ENCODE peak calls at places on chromosomes 5 and 9, in five cellular contexts. I is HepG2, U is K562, Z is GM12878, O is H1. B is an unnamed sample.

GRCh38 chr9:81371824-81372223 is 317.5 kb downstream of the TLE1 start:
- DNase-seq in O (no peak), I (no peak), U (no peak), Z (no peak), B (no peak)

GRCh38 chr9:34992376-34992951 is 2.9 kb downstream of the DNAJB5 start:
- DNase-seq in I (peak; percentile 24), Z (no peak), O (no peak), U (peak; percentile 39), B (no peak)

GRCh38 chr5:31380049-31380448 is 151.8 kb downstream of the DROSHA start:
- DNase-seq in I (no peak), U (no peak), O (no peak), Z (no peak), B (no peak)

GRCh38 chr5:103510851-103511553 is 51.6 kb downstream of the NUDT12 start:
- DNase-seq in I (peak; percentile 60), U (no peak), Z (no peak), O (no peak), B (no peak)

GRCh38 chr9:110900917-110901316 is 137.4 kb downstream of the LPAR1 start:
- DNase-seq in U (no peak), O (no peak), Z (no peak), I (no peak), B (no peak)

GRCh38 chr5:104754311-104754995 is 1191.9 kb upstream of the NUDT12 start:
- DNase-seq in Z (no peak), I (no peak), U (no peak), O (no peak), B (no peak)

GRCh38 chr9:19583890-19584289 is 175.1 kb downstream of the ACER2 start:
- DNase-seq in Z (no peak), I (no peak), O (no peak), U (no peak), B (no peak)

GRCh38 chr9:672833-673232 is 168.7 kb upstream of the DMRT1 start:
- DNase-seq in O (no peak), U (no peak), I (no peak), Z (no peak), B (no peak)

GRCh38 chr9:126432659-126433058 is 106.0 kb downstream of the MVB12B start:
- DNase-seq in O (no peak), I (no peak), Z (no peak), U (no peak), B (no peak)

GRCh38 chr9:96476591-96476990 is 26.6 kb downstream of the HABP4 start:
- DNase-seq in U (no peak), O (no peak), Z (no peak), I (no peak), B (no peak)
- TF ChIP-seq ZNF274 in U (no peak), O (no peak), Z (no peak), I (no peak), B (no peak)

GRCh38 chr5:178899289-178899688 is 3.6 kb downstream of the ZFP2 start:
- DNase-seq in U (no peak), I (no peak), Z (no peak), O (no peak), B (no peak)
- H3K9me3 ChIP-seq in U (no peaks in the 10 kb centered on the region), I (peaks cover 44% of the 10 kb centered on the region), Z (no peaks in the 10 kb centered on the region), O (peaks cover 17% of the 10 kb centered on the region), B (no peaks in the 10 kb centered on the region)

DNA sequence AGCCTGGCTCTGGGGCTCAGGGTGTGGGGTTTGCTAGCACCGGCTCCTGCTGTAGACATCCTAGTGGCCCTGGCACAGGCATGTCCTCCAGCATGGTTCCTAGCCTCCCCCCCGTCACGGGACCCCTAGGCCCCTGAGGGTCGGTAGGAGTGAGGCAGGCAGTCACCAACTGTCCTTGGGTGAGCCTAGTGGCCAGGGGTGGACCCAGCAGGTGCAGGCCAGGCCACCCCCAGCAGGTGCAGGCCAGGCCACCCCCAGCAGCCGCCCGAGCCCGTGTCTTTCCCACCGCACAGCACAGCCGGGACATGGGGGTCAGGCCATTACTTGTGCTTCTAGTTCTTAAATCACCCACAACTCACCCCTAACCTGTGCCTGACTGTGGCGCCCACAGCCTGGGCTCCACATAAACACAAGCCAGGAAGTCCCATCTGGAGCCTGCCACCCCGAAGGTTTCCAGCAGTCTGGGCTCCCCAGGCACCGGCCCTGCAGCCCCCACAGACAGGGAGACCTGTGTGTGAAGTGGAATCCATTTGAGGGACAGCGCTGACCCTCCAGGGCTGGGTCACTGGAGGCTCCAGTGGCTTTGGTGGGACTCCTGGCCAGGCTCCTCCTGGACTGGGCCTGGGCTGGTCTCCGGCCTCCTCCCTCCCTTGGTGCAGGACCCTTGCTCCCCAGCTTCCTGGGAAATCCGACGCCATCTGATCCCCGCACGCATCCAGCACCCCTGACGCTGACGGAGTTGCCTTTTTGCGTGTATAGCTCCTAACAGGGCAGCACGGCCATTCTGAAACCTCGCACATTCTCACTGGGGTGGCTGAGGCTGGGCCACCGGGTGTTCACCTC is 114.1 kb upstream of the LPCAT1 start:
- DNase-seq in Z (no peak), O (no peak), I (no peak), U (peak; percentile 11), B (no peak)
- H3K27me3 ChIP-seq in Z (no peaks in the 10 kb centered on the region), O (peaks cover 2% of the 10 kb centered on the region), I (peaks cover 11% of the 10 kb centered on the region), U (peaks cover 22% of the 10 kb centered on the region), B (peaks cover 4% of the 10 kb centered on the region)

GRCh38 chr5:170631471-170632195 is 127.8 kb downstream of the KCNIP1 start:
- DNase-seq in U (peak; percentile 36), Z (no peak), O (no peak), I (peak; percentile 15), B (no peak)

GRCh38 chr5:170633235-170634041 is 129.6 kb downstream of the KCNIP1 start:
- DNase-seq in O (no peak), Z (peak; percentile 20), I (peak; percentile 27), U (peak; percentile 70), B (no peak)

GRCh38 chr5:170632266-170632984 is 128.6 kb downstream of the KCNIP1 start:
- DNase-seq in I (no peak), U (peak; percentile 20), Z (no peak), O (no peak), B (no peak)

GRCh38 chr5:170634236-170634990 is 130.6 kb downstream of the KCNIP1 start:
- DNase-seq in Z (no peak), U (no peak), I (no peak), O (no peak), B (no peak)

DNA sequence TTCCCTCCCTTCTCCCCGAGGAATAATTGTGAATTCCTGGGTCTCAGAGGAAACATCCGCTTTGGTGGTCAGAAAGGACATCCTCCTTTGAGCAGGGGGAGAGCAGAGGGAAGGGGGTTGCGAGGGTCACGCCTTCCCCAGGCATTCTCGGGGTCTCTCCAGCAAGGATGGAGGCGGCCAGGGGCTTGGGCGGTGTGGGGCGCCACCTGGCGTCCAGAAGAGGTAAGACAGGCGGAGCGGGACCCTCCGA is 129.1 kb downstream of the KCNIP1 start:
- DNase-seq in U (peak; percentile 92), O (no peak), Z (no peak), I (no peak), B (no peak)
- TF ChIP-seq ZNF274 in U (no peak), O (no peak), Z (no peak), I (no peak), B (no peak)

GRCh38 chr9:129566563-129567266 is 54.2 kb downstream of the C9orf50 start:
- DNase-seq in I (no peak), U (no peak), Z (no peak), O (no peak), B (no peak)

GRCh38 chr9:129561594-129562281 is 59.2 kb downstream of the C9orf50 start:
- DNase-seq in I (no peak), U (no peak), O (no peak), Z (no peak), B (no peak)

GRCh38 chr9:129559506-129559881 is 61.4 kb downstream of the C9orf50 start:
- DNase-seq in O (no peak), Z (no peak), I (no peak), U (no peak), B (no peak)

GRCh38 chr9:129560849-129561248 is 60.1 kb downstream of the C9orf50 start:
- DNase-seq in O (no peak), U (no peak), Z (no peak), I (peak; percentile 35), B (no peak)

GRCh38 chr9:129562917-129563316 is 58.0 kb downstream of the C9orf50 start:
- DNase-seq in I (no peak), U (no peak), Z (no peak), O (no peak), B (no peak)
- H3K9me3 ChIP-seq in I (no peaks in the 10 kb centered on the region), U (no peaks in the 10 kb centered on the region), Z (no peaks in the 10 kb centered on the region), O (no peaks in the 10 kb centered on the region), B (no peaks in the 10 kb centered on the region)

GRCh38 chr5:6584727-6585126 is 48.1 kb downstream of the NSUN2 start:
- DNase-seq in O (no peak), Z (no peak), I (no peak), U (no peak), B (no peak)
- H3K27me3 ChIP-seq in O (peaks cover 18% of the 10 kb centered on the region), Z (peaks cover 1% of the 10 kb centered on the region), I (peaks cover 3% of the 10 kb centered on the region), U (peaks cover 53% of the 10 kb centered on the region), B (peaks cover 30% of the 10 kb centered on the region)

DNA sequence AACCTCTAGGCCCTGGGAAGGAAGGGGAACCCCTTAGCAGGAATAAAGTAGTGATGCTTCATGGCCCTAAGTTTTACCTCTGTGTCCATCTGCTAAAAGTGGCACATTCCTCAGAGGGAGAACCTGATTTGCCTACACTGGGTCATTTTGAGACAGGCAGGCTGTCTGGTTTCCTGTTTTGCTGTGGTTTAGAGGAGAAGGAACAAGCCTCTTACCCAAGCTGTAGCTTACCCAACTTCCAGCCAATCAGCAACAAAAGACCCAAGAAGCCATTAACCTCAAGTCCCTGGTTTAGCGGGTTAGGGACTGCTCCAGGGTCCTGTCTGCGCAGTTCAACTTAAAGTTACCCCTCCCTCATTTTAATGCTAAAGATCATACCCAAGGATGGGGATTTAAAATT is 411.0 kb downstream of the MAT2B start:
- DNase-seq in I (no peak), O (no peak), U (no peak), Z (peak; percentile 73), B (no peak)
- TF ChIP-seq ZNF274 in I (no peak), O (no peak), U (no peak), Z (no peak), B (no peak)

DNA sequence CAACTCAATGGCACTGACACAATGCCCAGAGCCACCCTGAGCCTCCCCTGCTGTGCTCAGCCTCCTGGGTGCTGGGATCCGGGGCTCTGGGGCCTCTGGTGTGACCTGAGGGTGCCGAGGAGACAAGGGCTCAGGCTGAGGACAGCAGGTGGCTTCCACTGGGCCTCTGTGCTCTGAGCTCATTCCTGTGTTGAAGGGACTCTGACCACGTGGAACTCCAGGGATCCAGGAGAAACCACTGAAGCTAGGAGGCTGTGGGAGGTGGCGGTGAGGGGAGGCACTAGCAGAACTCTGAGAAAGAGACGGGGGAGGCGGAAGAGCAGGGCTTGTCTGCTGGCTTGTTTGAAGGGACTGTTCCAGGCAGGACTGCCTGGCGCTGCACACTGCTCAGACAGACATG is 318.7 kb upstream of the IRX1 start:
- DNase-seq in I (no peak), Z (no peak), U (no peak), O (no peak), B (no peak)
- H3K9me3 ChIP-seq in I (peaks cover 7% of the 10 kb centered on the region), Z (no peaks in the 10 kb centered on the region), U (no peaks in the 10 kb centered on the region), O (no peaks in the 10 kb centered on the region), B (no peaks in the 10 kb centered on the region)

GRCh38 chr5:121462441-121462840 is 389.2 kb upstream of the FTMT start:
- DNase-seq in O (no peak), Z (no peak), U (no peak), I (no peak), B (no peak)
- H3K27me3 ChIP-seq in O (no peaks in the 10 kb centered on the region), Z (no peaks in the 10 kb centered on the region), U (no peaks in the 10 kb centered on the region), I (no peaks in the 10 kb centered on the region), B (no peaks in the 10 kb centered on the region)

B was measured in NT2/D1.